ENCODE peak calls at places on chromosome X, in nine cellular contexts. M is NCI-H1694; Z is lung microvascular endothelial cell; D is stimulated activated CD4-positive, alpha-beta T cell treated with anti-CD3 and anti-CD28 coated beads, Interleukin-4, amount 100 ng/mL, for 48 hours; X is GM12864; T is activated naive CD8-positive, alpha-beta T cell treated with anti-CD3 and anti-CD28 coated beads for 36 hours; N is MCF 10A; G is H7; B is tibial artery. K is an unnamed sample.

GRCh38 chrX:46125139-46125538 is 420.1 kb downstream of the ZNF674 start:
- DNase-seq in M (no peak), Z (peak; percentile 28), D (no peak), X (no peak), T (no peak), N (no peak), G (no peak), B (no peak), K (no peak)

GRCh38 chrX:139967300-139967699 is 2.0 kb upstream of the CXorf66 start:
- DNase-seq in M (no peak), Z (no peak), D (no peak), X (no peak), T (no peak), N (peak; percentile 22), G (peak; percentile 57), B (no peak), K (no peak)

GRCh38 chrX:38018734-38019410 is 12.5 kb downstream of the SYTL5 start:
- DNase-seq in M (no peak), Z (no peak), D (no peak), X (no peak), T (no peak), N (no peak), G (no peak), B (no peak), K (no peak)

GRCh38 chrX:40012039-40012799 is 85.5 kb downstream of the BCOR start:
- DNase-seq in M (no peak), Z (peak; percentile 46), D (no peak), X (no peak), T (peak; percentile 37), N (peak; percentile 60), G (peak; percentile 84), B (peak; percentile 38), K (no peak)

GRCh38 chrX:120310861-120311631 is at the start of gene TMEM255A:
- DNase-seq in M (no peak), Z (no peak), D (no peak), X (no peak), T (no peak), N (no peak), G (peak; percentile 66), B (no peak), K (no peak)

GRCh38 chrX:21940356-21940829 is at the start of gene SMS:
- DNase-seq in M (no peak), Z (peak; percentile 69), D (peak; percentile 40), X (no peak), T (peak; percentile 76), N (peak; percentile 77), G (peak; percentile 95), B (peak; percentile 75), K (peak; percentile 76)

GRCh38 chrX:148133099-148133725 is 152.1 kb downstream of the FMR1NB start:
- DNase-seq in M (peak; percentile 68), Z (peak; percentile 1), D (no peak), X (no peak), T (no peak), N (peak; percentile 22), G (no peak), B (no peak), K (peak; percentile 0)

GRCh38 chrX:119981286-119982070 is 37.9 kb upstream of the NKAP start:
- DNase-seq in M (no peak), Z (peak; percentile 29), D (no peak), X (no peak), T (no peak), N (peak; percentile 54), G (peak; percentile 51), B (no peak), K (peak; percentile 7)

GRCh38 chrX:150635952-150636351 is 57.2 kb upstream of the MTMR1 start:
- DNase-seq in M (no peak), Z (peak; percentile 85), D (no peak), X (no peak), T (no peak), N (peak; percentile 35), G (no peak), B (no peak), K (no peak)

GRCh38 chrX:68822641-68823410 is 6.0 kb upstream of the EFNB1 start:
- DNase-seq in M (peak; percentile 24), Z (peak; percentile 60), D (no peak), X (no peak), T (peak; percentile 18), N (peak; percentile 65), G (peak; percentile 62), B (peak; percentile 48), K (peak; percentile 23)

GRCh38 chrX:18036394-18036793 is 175.3 kb upstream of the RAI2 start:
- DNase-seq in M (no peak), Z (no peak), D (no peak), X (no peak), T (no peak), N (no peak), G (no peak), B (no peak), K (no peak)

GRCh38 chrX:40073439-40074054 is 24.2 kb downstream of the BCOR start:
- DNase-seq in M (no peak), Z (no peak), D (no peak), X (no peak), T (no peak), N (no peak), G (no peak), B (no peak), K (no peak)

GRCh38 chrX:69387559-69388487 is 116.3 kb upstream of the NALF2 start:
- DNase-seq in M (peak; percentile 7), Z (peak; percentile 39), D (peak; percentile 24), X (no peak), T (peak; percentile 30), N (peak; percentile 45), G (peak; percentile 80), B (peak; percentile 22), K (peak; percentile 4)

GRCh38 chrX:133754657-133755056 is 230.7 kb downstream of the GPC3 start:
- DNase-seq in M (no peak), Z (no peak), D (no peak), X (no peak), T (no peak), N (no peak), G (no peak), B (no peak), K (no peak)

K was measured in NCI-H446.